ENCODE peak calls at places on chromosomes 13 and 19, in six cellular contexts. B is tibial nerve; Y is CD4-positive, CD25-positive, alpha-beta regulatory T cell; D is ELR; J is NCI-H2081; F is RWPE1. M is an unnamed sample.

GRCh38 chr13:37014609-37015008 is 14.0 kb downstream of the EXOSC8 start:
- DNase-seq in D (peak; percentile 8), B (no peak), Y (no peak), J (no peak), F (no peak), M (no peak)

GRCh38 chr13:106038752-106039151 is 496.7 kb downstream of the EFNB2 start:
- DNase-seq in J (no peak), B (no peak), D (peak; percentile 74), Y (no peak), F (peak; percentile 51), M (no peak)

GRCh38 chr19:38728752-38729541 is 15.3 kb downstream of the CAPN12 start:
- DNase-seq in Y (no peak), F (no peak), B (no peak), D (no peak), J (no peak), M (no peak)

GRCh38 chr19:47497073-47497766 is 13.2 kb upstream of the KPTN start:
- DNase-seq in F (no peak), J (peak; percentile 58), Y (no peak), B (no peak), D (no peak), M (no peak)

GRCh38 chr19:45186509-45187334 is 8.1 kb downstream of the BLOC1S3 start:
- DNase-seq in J (no peak), Y (no peak), D (no peak), F (no peak), B (no peak), M (no peak)

GRCh38 chr19:33310606-33311325 is 8.4 kb upstream of the CEBPA start:
- DNase-seq in J (no peak), F (no peak), Y (no peak), D (no peak), B (no peak), M (no peak)

GRCh38 chr19:10454267-10454666 is 33.9 kb downstream of the PDE4A start:
- DNase-seq in D (peak; percentile 55), Y (no peak), B (no peak), J (peak; percentile 35), F (no peak), M (no peak)

GRCh38 chr19:23190341-23190740 is 59.9 kb downstream of the ZNF724 start:
- DNase-seq in F (no peak), B (no peak), D (no peak), Y (no peak), J (no peak), M (no peak)

GRCh38 chr13:38697197-38697596 is 10.3 kb downstream of the FREM2 start:
- DNase-seq in B (no peak), J (no peak), D (no peak), Y (no peak), F (no peak), M (no peak)

GRCh38 chr13:48009298-48009697 is 8.2 kb upstream of the SUCLA2 start:
- DNase-seq in J (no peak), D (peak; percentile 77), B (no peak), F (peak; percentile 77), Y (no peak), M (no peak)

GRCh38 chr13:51811920-51812328 is 8.0 kb upstream of the DHRS12 start:
- DNase-seq in Y (no peak), B (no peak), D (no peak), J (no peak), F (no peak), M (no peak)

GRCh38 chr13:75415720-75416119 is 66.2 kb downstream of the TBC1D4 start:
- DNase-seq in B (no peak), J (no peak), F (peak; percentile 20), Y (no peak), D (peak; percentile 66), M (no peak)